ENCODE peak calls at places on chromosomes 2 and 18, in four cellular contexts. M, H, Z and I are unnamed samples.

GRCh38 chr2:195009202-195009601 is 647.8 kb upstream of the SLC39A10 start:
- DNase-seq in M (no peak), H (no peak), Z (no peak), I (no peak)

GRCh38 chr2:177466337-177467195 is 74.0 kb downstream of the AGPS start:
- DNase-seq in M (peak; percentile 4), H (no peak), Z (no peak), I (no peak)

GRCh38 chr2:98875081-98875728 is 60.8 kb downstream of the CRACDL start:
- DNase-seq in M (no peak), H (no peak), Z (no peak), I (no peak)

GRCh38 chr18:78208052-78208451 is 771.6 kb upstream of the SALL3 start:
- DNase-seq in M (no peak), H (no peak), Z (no peak), I (no peak)

GRCh38 chr2:1421731-1422130 is 8.5 kb downstream of the TPO start:
- DNase-seq in M (no peak), H (no peak), Z (no peak), I (no peak)

GRCh38 chr2:180205616-180206271 is 198.6 kb upstream of the CWC22 start:
- DNase-seq in M (no peak), H (no peak), Z (no peak), I (no peak)

GRCh38 chr2:237797253-237797652 is 1.3 kb upstream of the RBM44 start:
- DNase-seq in M (no peak), H (no peak), Z (no peak), I (no peak)

GRCh38 chr2:68185541-68186164 is 28.0 kb downstream of the PNO1 start:
- DNase-seq in M (peak; percentile 69), H (peak; percentile 43), Z (peak; percentile 37), I (peak; percentile 45)

GRCh38 chr2:238182362-238182761 is 21.1 kb downstream of the ILKAP start:
- DNase-seq in M (no peak), H (no peak), Z (no peak), I (no peak)

GRCh38 chr2:231612199-231613053 is 19.8 kb downstream of the TEX44 start:
- DNase-seq in M (peak; percentile 89), H (peak; percentile 92), Z (peak; percentile 95), I (peak; percentile 92)

GRCh38 chr18:361941-362913 is 94.4 kb upstream of the THOC1 start:
- DNase-seq in M (peak; percentile 47), H (no peak), Z (peak; percentile 85), I (no peak)

GRCh38 chr2:165443524-165443923 is 26.0 kb upstream of the CSRNP3 start:
- DNase-seq in M (no peak), H (no peak), Z (no peak), I (no peak)

GRCh38 chr2:41892486-41892885 is 155.3 kb upstream of the PKDCC start:
- DNase-seq in M (no peak), H (no peak), Z (no peak), I (no peak)

GRCh38 chr2:208074610-208075356 is 49.5 kb upstream of the PLEKHM3 start:
- DNase-seq in M (no peak), H (no peak), Z (no peak), I (no peak)

GRCh38 chr2:121638333-121638732 is 10.9 kb downstream of the CLASP1 start:
- DNase-seq in M (no peak), H (no peak), Z (no peak), I (no peak)

GRCh38 chr2:148866091-148866490 is 8.9 kb upstream of the KIF5C start:
- DNase-seq in M (no peak), H (no peak), Z (no peak), I (no peak)